ENCODE peak calls at places on chromosomes 7 and 10, in five cellular contexts. U is heart right ventricle; M is RPMI7951; E is GM12891; L is naive thymus-derived CD8-positive, alpha-beta T cell. N is an unnamed sample.

GRCh38 chr7:3957735-3958491 is 656.9 kb downstream of the SDK1 start:
- DNase-seq in E (no peak), M (no peak), L (no peak), U (no peak), N (no peak)

GRCh38 chr10:115937756-115938032 is 335.3 kb downstream of the GFRA1 start:
- DNase-seq in U (no peak), M (no peak), E (no peak), L (no peak), N (no peak)

GRCh38 chr7:5767066-5767465 is 14.4 kb downstream of the RNF216 start:
- DNase-seq in M (peak), E (no peak), U (no peak), L (no peak), N (no peak)

GRCh38 chr10:14652816-14653215 is 121.9 kb downstream of the FAM107B start:
- DNase-seq in E (no peak), L (no peak), U (no peak), M (no peak), N (no peak)

GRCh38 chr7:36473454-36474282 is 84.0 kb downstream of the ANLN start:
- DNase-seq in M (peak), U (peak), E (no peak), L (no peak), N (no peak)

GRCh38 chr7:7805511-7806153 is 87.2 kb upstream of the RPA3 start:
- DNase-seq in M (no peak), E (no peak), U (no peak), L (no peak), N (no peak)

GRCh38 chr7:117597755-117598154 is 117.9 kb downstream of the CFTR start:
- DNase-seq in E (no peak), U (no peak), M (no peak), L (no peak), N (no peak)

GRCh38 chr7:98211221-98211675 is at the start of gene BHLHA15:
- DNase-seq in L (no peak), M (peak), E (no peak), U (no peak), N (peak)

GRCh38 chr10:71156436-71156835 is 55.9 kb upstream of the UNC5B start:
- DNase-seq in E (no peak), U (no peak), L (no peak), M (no peak), N (no peak)

GRCh38 chr7:159086301-159086925 is 58.3 kb downstream of the VIPR2 start:
- DNase-seq in M (no peak), L (no peak), U (no peak), E (no peak), N (no peak)

GRCh38 chr10:112713411-112713810 is 236.6 kb upstream of the TCF7L2 start:
- DNase-seq in U (no peak), E (no peak), M (no peak), L (no peak), N (no peak)

GRCh38 chr7:27958933-27959548 is 219.1 kb downstream of the TAX1BP1 start:
- DNase-seq in L (no peak), U (no peak), M (no peak), E (no peak), N (no peak)

GRCh38 chr10:60413306-60414012 is 23.8 kb upstream of the ANK3 start:
- DNase-seq in U (no peak), M (no peak), E (no peak), L (no peak), N (no peak)

GRCh38 chr10:58435297-58435696 is 50.1 kb downstream of the TFAM start:
- DNase-seq in L (no peak), E (no peak), U (peak), M (peak), N (no peak)

GRCh38 chr10:130233426-130233825 is 97.2 kb downstream of the GLRX3 start:
- DNase-seq in E (no peak), U (no peak), M (no peak), L (no peak), N (no peak)

GRCh38 chr7:104185346-104185745 is 22.5 kb downstream of the ORC5 start:
- DNase-seq in U (no peak), L (no peak), M (no peak), E (no peak), N (no peak)

GRCh38 chr7:8435120-8435519 is 1.7 kb downstream of the NXPH1 start:
- DNase-seq in U (no peak), M (no peak), E (no peak), L (no peak), N (no peak)

GRCh38 chr7:110461621-110462020 is 629.3 kb upstream of the LRRN3 start:
- DNase-seq in E (no peak), M (no peak), L (no peak), U (no peak), N (no peak)

GRCh38 chr7:3095046-3095445 is 51.4 kb upstream of the CARD11 start:
- DNase-seq in L (peak), U (no peak), M (peak), E (peak), N (no peak)

GRCh38 chr10:14626126-14626525 is 148.6 kb downstream of the FAM107B start:
- DNase-seq in M (no peak), E (no peak), U (no peak), L (no peak), N (no peak)

GRCh38 chr7:90412458-90413184 is 9.4 kb downstream of the CLDN12 start:
- DNase-seq in U (no peak), E (no peak), L (no peak), M (peak), N (no peak)

GRCh38 chr7:101814996-101815825 is 2.2 kb upstream of the CUX1 start:
- DNase-seq in E (no peak), U (peak), L (peak), M (peak), N (peak)

GRCh38 chr10:99528867-99529285 is 3.9 kb upstream of the NKX2-3 start:
- DNase-seq in M (no peak), U (no peak), L (no peak), E (no peak), N (no peak)

GRCh38 chr7:55508301-55509011 is 63.8 kb downstream of the VOPP1 start:
- DNase-seq in U (no peak), L (no peak), M (no peak), E (no peak), N (no peak)

GRCh38 chr7:73567701-73568685 is 10.4 kb downstream of the TBL2 start:
- DNase-seq in U (no peak), L (no peak), M (peak), E (no peak), N (no peak)

GRCh38 chr10:114879541-114880158 is 58.1 kb downstream of the FHIP2A start:
- DNase-seq in U (peak), L (no peak), E (peak), M (peak), N (peak)